ENCODE peak calls at places on chromosomes 2 and 18, in nine cellular contexts. J is non-pigmented ciliary epithelial cell; A is adrenal gland; H is iPS DF 19.7; Z is NCI-H187; M is Caki2; D is right cardiac atrium; P is activated T-cell treated with anti-CD3 and anti-CD28 coated beads, Interleukin-2, amount 50 U/mL, for 24 hours; K is A549. Y is an unnamed sample.

GRCh38 chr2:231781798-231782726 is 980 bp upstream of the PDE6D start:
- DNase-seq in J (no peak), A (no peak), H (no peak), Z (no peak), M (peak; percentile 38), D (no peak), P (no peak), K (no peak), Y (peak; percentile 60)

GRCh38 chr2:14137643-14138042 is 494.9 kb upstream of the LRATD1 start:
- DNase-seq in J (no peak), A (peak; percentile 18), H (no peak), Z (no peak), M (no peak), D (no peak), P (no peak), K (no peak), Y (no peak)

GRCh38 chr2:141109633-141110032 is 1021.2 kb downstream of the LRP1B start:
- DNase-seq in J (no peak), A (no peak), H (peak; percentile 28), Z (no peak), M (no peak), D (no peak), P (no peak), K (no peak), Y (no peak)

GRCh38 chr2:217636578-217637267 is 366.1 kb downstream of the TNS1 start:
- DNase-seq in J (no peak), A (no peak), H (no peak), Z (no peak), M (no peak), D (no peak), P (no peak), K (no peak), Y (no peak)

GRCh38 chr2:187233811-187234210 is 214.2 kb downstream of the CALCRL start:
- DNase-seq in J (no peak), A (no peak), H (no peak), Z (no peak), M (no peak), D (no peak), P (no peak), K (no peak), Y (no peak)

GRCh38 chr2:46690825-46691224 is 211.5 kb downstream of the TMEM247 start:
- DNase-seq in J (peak; percentile 81), A (no peak), H (no peak), Z (no peak), M (no peak), D (no peak), P (no peak), K (peak; percentile 51), Y (no peak)

GRCh38 chr2:113178069-113178468 is 4.3 kb downstream of the PSD4 start:
- DNase-seq in J (no peak), A (no peak), H (no peak), Z (no peak), M (no peak), D (no peak), P (no peak), K (no peak), Y (no peak)

GRCh38 chr18:24402209-24402785 is 4.7 kb upstream of the OSBPL1A start:
- DNase-seq in J (no peak), A (no peak), H (no peak), Z (no peak), M (no peak), D (no peak), P (no peak), K (no peak), Y (peak; percentile 4)

GRCh38 chr2:3324036-3324386 is 53.6 kb downstream of the EIPR1 start:
- DNase-seq in J (no peak), A (no peak), H (no peak), Z (no peak), M (no peak), D (no peak), P (no peak), K (no peak), Y (no peak)

GRCh38 chr2:227460079-227460485 is 11.9 kb upstream of the AGFG1 start:
- DNase-seq in J (no peak), A (peak; percentile 66), H (no peak), Z (no peak), M (no peak), D (no peak), P (peak; percentile 78), K (no peak), Y (no peak)

GRCh38 chr2:20538308-20539132 is 91.6 kb downstream of the RHOB start:
- DNase-seq in J (no peak), A (no peak), H (no peak), Z (peak; percentile 89), M (no peak), D (no peak), P (no peak), K (no peak), Y (no peak)

GRCh38 chr2:148875387-148876051 is 492 bp downstream of the KIF5C start:
- DNase-seq in J (no peak), A (no peak), H (no peak), Z (peak; percentile 26), M (no peak), D (peak; percentile 44), P (no peak), K (no peak), Y (peak; percentile 60)

GRCh38 chr2:128260239-128261138 is 58.2 kb downstream of the HS6ST1 start:
- DNase-seq in J (peak; percentile 58), A (peak; percentile 94), H (peak; percentile 52), Z (no peak), M (no peak), D (peak; percentile 85), P (no peak), K (no peak), Y (no peak)

GRCh38 chr2:11863103-11863502 is 116.7 kb downstream of the LPIN1 start:
- DNase-seq in J (no peak), A (no peak), H (no peak), Z (no peak), M (no peak), D (no peak), P (no peak), K (no peak), Y (no peak)

GRCh38 chr2:151049746-151050145 is 211.9 kb downstream of the RBM43 start:
- DNase-seq in J (no peak), A (no peak), H (no peak), Z (no peak), M (peak; percentile 56), D (no peak), P (no peak), K (no peak), Y (no peak)

GRCh38 chr2:157302492-157303099 is 23.0 kb downstream of the ERMN start:
- DNase-seq in J (no peak), A (peak; percentile 35), H (no peak), Z (peak; percentile 13), M (peak; percentile 33), D (no peak), P (no peak), K (peak; percentile 31), Y (peak; percentile 67)

GRCh38 chr2:95315801-95316411 is 18.8 kb downstream of the KCNIP3 start:
- DNase-seq in J (peak; percentile 30), A (no peak), H (no peak), Z (no peak), M (peak; percentile 81), D (peak; percentile 16), P (no peak), K (no peak), Y (no peak)

GRCh38 chr2:27720004-27720551 is 51.4 kb upstream of the MRPL33 start:
- DNase-seq in J (peak; percentile 85), A (peak; percentile 81), H (no peak), Z (no peak), M (peak; percentile 94), D (no peak), P (peak; percentile 74), K (peak; percentile 97), Y (no peak)

GRCh38 chr2:15842771-15843666 is 97.3 kb upstream of the MYCN start:
- DNase-seq in J (no peak), A (no peak), H (no peak), Z (no peak), M (no peak), D (no peak), P (no peak), K (no peak), Y (no peak)

GRCh38 chr2:95356821-95357700 is 45.4 kb upstream of the FAHD2A start:
- DNase-seq in J (no peak), A (no peak), H (no peak), Z (no peak), M (no peak), D (no peak), P (no peak), K (no peak), Y (no peak)

GRCh38 chr2:48829036-48829435 is 73.5 kb upstream of the LHCGR start:
- DNase-seq in J (peak; percentile 23), A (no peak), H (no peak), Z (no peak), M (no peak), D (no peak), P (no peak), K (no peak), Y (no peak)

GRCh38 chr2:191832668-191833067 is 14.2 kb downstream of the CAVIN2 start:
- DNase-seq in J (no peak), A (no peak), H (no peak), Z (no peak), M (no peak), D (no peak), P (no peak), K (no peak), Y (no peak)

GRCh38 chr2:28972778-28973335 is 8.2 kb upstream of the TOGARAM2 start:
- DNase-seq in J (no peak), A (no peak), H (no peak), Z (no peak), M (no peak), D (no peak), P (no peak), K (no peak), Y (no peak)

GRCh38 chr18:74499633-74500032 is 3.5 kb downstream of the CNDP2 start:
- DNase-seq in J (no peak), A (peak; percentile 48), H (no peak), Z (no peak), M (peak; percentile 44), D (peak; percentile 89), P (peak; percentile 51), K (no peak), Y (peak; percentile 61)

GRCh38 chr2:241987726-241988125 is 118.2 kb downstream of the RTP5 start:
- DNase-seq in J (no peak), A (no peak), H (no peak), Z (no peak), M (no peak), D (no peak), P (no peak), K (no peak), Y (no peak)

GRCh38 chr2:178279142-178279541 is 84.8 kb downstream of the OSBPL6 start:
- DNase-seq in J (peak; percentile 91), A (no peak), H (no peak), Z (no peak), M (peak; percentile 28), D (no peak), P (no peak), K (no peak), Y (no peak)

Y was measured in OCI-LY7.